ENCODE peak calls at places on chromosomes 2 and 18, in seven cellular contexts. V is psoas muscle; B is CD8-positive, alpha-beta T cell; U is tibial artery; K is left ventricle myocardium inferior; I is right atrium auricular region; H is body of pancreas. S is an unnamed sample. For H3K36me3, the result is how much of the 10 kb centered on the place peaks cover.

GRCh38 chr2:113692698-113693428 is 63.6 kb downstream of the SLC35F5 start:
- DNase-seq in B (no peak), H (no peak), U (no peak), K (no peak), V (no peak), I (no peak), S (no peak)

GRCh38 chr2:191945623-191946022 is 98.7 kb upstream of the CAVIN2 start:
- DNase-seq in H (no peak), V (no peak), U (no peak), B (no peak), I (no peak), K (no peak), S (no peak)

GRCh38 chr18:12657849-12658829 is at the start of gene SPIRE1:
- DNase-seq in K (peak), U (peak), H (peak), B (peak), V (peak), I (peak), S (peak)

GRCh38 chr2:174788291-174788929 is 24.1 kb upstream of the CHRNA1 start:
- DNase-seq in H (no peak), B (no peak), I (no peak), U (no peak), V (no peak), K (no peak), S (no peak)

GRCh38 chr2:66301073-66301766 is 133.7 kb upstream of the MEIS1 start:
- DNase-seq in H (no peak), V (peak), K (peak), B (no peak), U (peak), I (peak), S (no peak)

GRCh38 chr2:31909661-31910060 is 101.1 kb downstream of the MEMO1 start:
- DNase-seq in H (no peak), V (no peak), U (no peak), I (no peak), B (no peak), K (no peak), S (no peak)

GRCh38 chr18:76445275-76445674 is 49.8 kb downstream of the ZNF516 start:
- DNase-seq in U (no peak), H (no peak), V (no peak), B (no peak), I (no peak), K (no peak), S (no peak)

GRCh38 chr2:24832526-24832925 is 39.3 kb downstream of the CENPO start:
- DNase-seq in H (no peak), V (no peak), K (no peak), I (no peak), B (no peak), U (peak), S (no peak)

GRCh38 chr2:33372940-33373553 is 103.4 kb upstream of the RASGRP3 start:
- DNase-seq in V (no peak), K (no peak), H (peak), I (no peak), B (no peak), U (no peak), S (peak)

GRCh38 chr2:121036226-121036692 is 248.7 kb downstream of the TFCP2L1 start:
- DNase-seq in H (no peak), K (no peak), I (no peak), V (no peak), U (no peak), B (no peak), S (no peak)

GRCh38 chr18:76986391-76986790 is 146.2 kb downstream of the MBP start:
- DNase-seq in B (no peak), K (no peak), I (no peak), H (no peak), V (no peak), U (no peak), S (no peak)

DNA sequence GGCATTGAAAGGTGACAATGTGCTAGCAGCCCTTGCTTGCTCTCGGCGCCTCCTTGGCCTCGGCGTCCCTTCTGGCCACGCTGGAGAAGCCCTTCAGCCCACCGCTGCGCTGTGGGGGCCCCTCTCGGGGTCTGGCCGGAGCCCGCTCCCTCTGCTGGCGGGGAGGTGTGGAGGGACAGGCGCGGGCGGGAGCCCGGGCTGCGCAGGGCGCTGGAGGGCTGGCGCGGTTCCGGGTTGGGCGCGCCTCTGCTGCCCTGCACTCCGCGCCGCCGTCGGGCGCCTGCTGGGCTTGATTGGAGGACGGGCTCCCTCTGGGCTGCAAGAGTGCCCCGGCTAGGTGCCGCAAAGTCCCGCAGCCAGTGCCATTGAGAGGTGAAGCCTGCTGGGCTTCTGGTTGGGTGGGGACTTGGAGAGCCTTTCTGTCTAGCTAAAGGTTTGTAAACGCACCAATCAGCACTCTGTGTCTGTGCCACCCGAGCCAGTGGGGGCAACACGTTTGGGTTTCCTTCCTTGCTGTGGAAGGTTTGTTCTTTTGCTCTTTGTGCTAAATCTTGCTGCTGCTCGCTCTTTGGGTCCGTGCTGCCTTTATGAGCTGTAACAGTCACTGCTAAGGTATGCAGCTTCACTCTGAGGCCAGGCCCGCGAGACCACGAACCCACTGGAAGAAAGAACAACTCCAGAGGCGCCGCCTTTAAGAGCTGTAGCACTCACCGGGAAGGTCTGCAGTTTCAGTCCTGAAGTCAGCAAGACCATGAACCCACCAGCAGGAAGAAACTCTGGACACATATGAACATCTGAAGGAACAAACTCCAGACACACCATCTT is 14.8 kb upstream of the IMP4 start:
- DNase-seq in I (no peak), U (no peak), K (no peak), V (no peak), B (no peak), H (no peak), S (no peak)
- TF ChIP-seq CTCF in I (no peak), U (no peak), K (no peak), V (no peak), B (no peak), H (no peak), S (no peak)

GRCh38 chr2:241680044-241680443 is 6.6 kb downstream of the DTYMK start:
- DNase-seq in K (no peak), U (no peak), B (no peak), I (no peak), V (no peak), H (no peak), S (no peak)
- H3K36me3 ChIP-seq in K (under half), U (under half), B (under half), I (under half), V (half or more), H (under half), S (half or more)

GRCh38 chr18:7205346-7205745 is 25.5 kb upstream of the LRRC30 start:
- DNase-seq in B (no peak), V (no peak), U (no peak), K (no peak), I (no peak), H (no peak), S (no peak)
- H3K4me3 ChIP-seq in B (no peak), V (no peak), U (no peak), K (no peak), I (no peak), H (no peak), S (no peak)

GRCh38 chr2:88919087-88919738 is 227.7 kb downstream of the RPIA start:
- DNase-seq in V (no peak), K (no peak), B (no peak), I (no peak), H (peak), U (no peak), S (no peak)
- TF ChIP-seq CTCF in V (peak), K (peak), B (peak), I (peak), H (peak), U (peak), S (no peak)

DNA sequence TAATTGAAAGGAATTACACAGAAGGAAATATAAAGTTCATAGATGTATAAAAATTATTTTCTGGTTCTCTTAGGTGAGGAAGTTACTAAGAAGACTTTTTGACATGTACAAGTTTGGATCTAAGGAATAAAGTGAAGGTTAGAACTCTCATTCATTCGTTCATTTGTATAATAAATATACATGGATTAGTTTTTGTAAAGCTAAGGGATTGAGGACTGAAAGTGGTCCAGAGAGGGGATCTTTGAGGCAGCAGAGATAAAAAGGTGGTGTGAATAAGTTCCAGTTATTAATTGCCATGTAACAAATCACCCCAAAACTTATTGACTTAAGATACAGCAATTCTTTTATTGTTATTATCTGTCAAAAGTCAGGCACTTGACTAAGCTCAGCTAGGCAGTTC is 110.1 kb upstream of the CELF4 start:
- DNase-seq in V (no peak), B (no peak), I (no peak), U (no peak), K (no peak), H (no peak), S (no peak)
- H3K36me3 ChIP-seq in V (under half), B (under half), I (under half), U (under half), K (under half), H (under half), S (under half)

GRCh38 chr2:232309592-232309991 is 69.0 kb upstream of the ALPP start:
- DNase-seq in H (no peak), I (no peak), B (no peak), U (no peak), V (no peak), K (no peak), S (no peak)
- H3K4me3 ChIP-seq in H (no peak), I (no peak), B (no peak), U (no peak), V (no peak), K (no peak), S (no peak)

GRCh38 chr2:139992078-139992477 is 1211.9 kb upstream of the NXPH2 start:
- DNase-seq in I (no peak), K (no peak), H (no peak), U (no peak), V (no peak), B (no peak), S (peak)
- TF ChIP-seq CTCF in I (no peak), K (no peak), H (no peak), U (no peak), V (no peak), B (no peak), S (peak)

GRCh38 chr18:9130806-9131205 is 5.8 kb upstream of the ANKRD12 start:
- DNase-seq in U (no peak), H (no peak), K (no peak), V (no peak), B (no peak), I (no peak), S (no peak)

GRCh38 chr18:9135081-9135911 is 1.3 kb upstream of the ANKRD12 start:
- DNase-seq in K (no peak), H (no peak), V (no peak), I (no peak), U (no peak), B (no peak), S (peak)

GRCh38 chr18:9130195-9130594 is 6.4 kb upstream of the ANKRD12 start:
- DNase-seq in H (no peak), K (no peak), B (no peak), I (no peak), U (no peak), V (no peak), S (no peak)

GRCh38 chr18:9133225-9133624 is 3.4 kb upstream of the ANKRD12 start:
- DNase-seq in V (no peak), H (no peak), U (no peak), K (no peak), B (no peak), I (no peak), S (no peak)

DNA sequence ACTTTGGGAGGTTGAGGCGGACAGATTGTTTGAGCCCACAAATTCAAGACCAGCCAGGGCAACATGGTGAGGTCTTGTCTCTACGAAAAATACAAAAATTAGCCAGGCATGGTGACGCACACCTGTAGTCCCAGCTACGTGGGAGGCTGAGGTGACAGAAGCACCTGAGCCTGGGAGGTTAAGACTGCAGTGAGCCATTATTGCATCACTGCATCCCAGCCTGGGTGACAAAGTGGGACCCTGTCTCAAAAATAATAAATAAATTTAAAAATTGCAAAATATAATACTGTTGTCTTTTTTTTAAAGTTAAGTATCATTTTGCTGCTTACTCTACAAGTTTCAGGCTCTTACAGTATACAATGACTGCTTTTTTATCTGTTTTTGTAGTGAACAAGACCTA is 4.0 kb upstream of the ANKRD12 start:
- DNase-seq in I (no peak), U (no peak), V (no peak), K (no peak), H (no peak), B (no peak), S (no peak)
- H3K36me3 ChIP-seq in I (under half), U (under half), V (half or more), K (half or more), H (under half), B (under half), S (half or more)

DNA sequence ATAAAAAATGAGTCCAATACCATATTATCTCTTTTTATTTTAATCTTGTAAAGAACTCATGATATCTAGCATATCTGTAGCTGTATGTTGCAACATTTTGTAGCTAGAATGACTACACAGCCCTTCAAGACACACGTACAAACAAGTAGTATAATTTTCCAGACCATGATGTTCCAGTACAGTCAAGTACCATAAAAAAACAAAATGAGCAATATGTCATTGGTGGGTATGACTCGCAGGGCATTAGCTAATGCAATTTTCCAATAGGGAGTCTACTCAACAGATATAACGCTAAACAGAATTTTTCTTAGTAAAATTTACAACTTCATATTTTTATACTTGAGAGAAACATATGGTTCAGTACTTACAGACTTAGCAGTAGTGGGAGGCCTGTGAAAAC is 53.6 kb upstream of the UGP2 start:
- DNase-seq in K (no peak), V (no peak), H (no peak), B (no peak), I (no peak), U (no peak), S (no peak)
- H3K4me3 ChIP-seq in K (no peak), V (no peak), H (no peak), B (no peak), I (no peak), U (no peak), S (no peak)

GRCh38 chr2:217834744-217835513 is 167.9 kb downstream of the TNS1 start:
- DNase-seq in I (no peak), B (no peak), K (no peak), U (no peak), H (no peak), V (no peak), S (no peak)

GRCh38 chr2:217835931-217836881 is 166.6 kb downstream of the TNS1 start:
- DNase-seq in H (no peak), K (peak), I (peak), V (peak), B (no peak), U (peak), S (no peak)

GRCh38 chr2:217838409-217838831 is 164.4 kb downstream of the TNS1 start:
- DNase-seq in B (no peak), I (no peak), V (no peak), H (no peak), K (peak), U (no peak), S (no peak)

GRCh38 chr2:217837530-217837929 is 165.3 kb downstream of the TNS1 start:
- DNase-seq in I (no peak), K (no peak), U (no peak), H (no peak), V (no peak), B (no peak), S (no peak)

GRCh38 chr2:217837001-217837491 is 165.7 kb downstream of the TNS1 start:
- DNase-seq in V (peak), K (peak), B (no peak), H (no peak), I (peak), U (peak), S (no peak)
- TF ChIP-seq CTCF in V (peak), K (peak), B (no peak), H (no peak), I (no peak), U (no peak), S (peak)